ENCODE peak calls at places on chromosomes 1 and 21, in four cellular contexts. J is omental fat pad, U is cardiac fibroblast, K is hepatocyte. S is an unnamed sample.

GRCh38 chr1:175332515-175332914 is 139.9 kb upstream of the KIAA0040 start:
- DNase-seq in K (no peak), U (no peak), J (no peak), S (no peak)

GRCh38 chr1:226597616-226598454 is 49.3 kb downstream of the STUM start:
- DNase-seq in K (no peak), U (no peak), J (no peak), S (no peak)

GRCh38 chr21:18917602-18918001 is 514.0 kb upstream of the TMPRSS15 start:
- DNase-seq in U (no peak), K (no peak), J (no peak), S (no peak)

GRCh38 chr1:152110860-152111514 is 4.3 kb downstream of the TCHH start:
- DNase-seq in J (no peak), K (peak; percentile 41), U (peak; percentile 65), S (peak; percentile 49)

GRCh38 chr1:200838676-200839445 is 33.9 kb upstream of the GPR25 start:
- DNase-seq in U (peak; percentile 75), K (no peak), J (no peak), S (no peak)

GRCh38 chr1:228903573-228904122 is 168.4 kb downstream of the RHOU start:
- DNase-seq in U (peak; percentile 5), J (no peak), K (no peak), S (no peak)

GRCh38 chr1:46519209-46519608 is 29.6 kb downstream of the DMBX1 start:
- DNase-seq in K (no peak), J (no peak), U (peak; percentile 35), S (no peak)

GRCh38 chr1:219264557-219264956 is 90.9 kb downstream of the LYPLAL1 start:
- DNase-seq in U (no peak), K (no peak), J (no peak), S (no peak)

GRCh38 chr1:109978761-109979488 is 5.6 kb upstream of the AHCYL1 start:
- DNase-seq in K (no peak), U (peak; percentile 15), J (no peak), S (no peak)

GRCh38 chr1:110464340-110464739 is 13.4 kb downstream of the PROK1 start:
- DNase-seq in J (no peak), K (peak; percentile 45), U (peak; percentile 49), S (no peak)

GRCh38 chr1:230270185-230270939 is 155.8 kb downstream of the PGBD5 start:
- DNase-seq in U (peak; percentile 45), K (no peak), J (no peak), S (no peak)

GRCh38 chr1:161190962-161191521 is 7.8 kb downstream of the ADAMTS4 start:
- DNase-seq in K (no peak), U (peak; percentile 10), J (no peak), S (no peak)

GRCh38 chr1:19613075-19613748 is 30.9 kb upstream of the NBL1 start:
- DNase-seq in U (no peak), J (no peak), K (no peak), S (no peak)

GRCh38 chr1:182301467-182302198 is 90.0 kb downstream of the GLUL start:
- DNase-seq in K (peak; percentile 68), J (no peak), U (no peak), S (peak; percentile 47)
- TF ChIP-seq CTCF in K (peak; percentile 48), J (no peak), U (no peak), S (peak; percentile 62)

GRCh38 chr1:178096421-178096820 is 2.5 kb downstream of the RASAL2 start:
- DNase-seq in K (no peak), U (peak; percentile 43), J (no peak), S (no peak)

GRCh38 chr1:178094752-178095645 is 1.1 kb downstream of the RASAL2 start:
- DNase-seq in J (no peak), K (no peak), U (peak; percentile 57), S (no peak)

GRCh38 chr1:178091986-178092745 is 1.7 kb upstream of the RASAL2 start:
- DNase-seq in J (no peak), U (peak; percentile 66), K (no peak), S (no peak)

GRCh38 chr1:178093150-178093957 is 550 bp upstream of the RASAL2 start:
- DNase-seq in K (peak; percentile 97), U (peak; percentile 97), J (peak; percentile 58), S (peak; percentile 90)

DNA sequence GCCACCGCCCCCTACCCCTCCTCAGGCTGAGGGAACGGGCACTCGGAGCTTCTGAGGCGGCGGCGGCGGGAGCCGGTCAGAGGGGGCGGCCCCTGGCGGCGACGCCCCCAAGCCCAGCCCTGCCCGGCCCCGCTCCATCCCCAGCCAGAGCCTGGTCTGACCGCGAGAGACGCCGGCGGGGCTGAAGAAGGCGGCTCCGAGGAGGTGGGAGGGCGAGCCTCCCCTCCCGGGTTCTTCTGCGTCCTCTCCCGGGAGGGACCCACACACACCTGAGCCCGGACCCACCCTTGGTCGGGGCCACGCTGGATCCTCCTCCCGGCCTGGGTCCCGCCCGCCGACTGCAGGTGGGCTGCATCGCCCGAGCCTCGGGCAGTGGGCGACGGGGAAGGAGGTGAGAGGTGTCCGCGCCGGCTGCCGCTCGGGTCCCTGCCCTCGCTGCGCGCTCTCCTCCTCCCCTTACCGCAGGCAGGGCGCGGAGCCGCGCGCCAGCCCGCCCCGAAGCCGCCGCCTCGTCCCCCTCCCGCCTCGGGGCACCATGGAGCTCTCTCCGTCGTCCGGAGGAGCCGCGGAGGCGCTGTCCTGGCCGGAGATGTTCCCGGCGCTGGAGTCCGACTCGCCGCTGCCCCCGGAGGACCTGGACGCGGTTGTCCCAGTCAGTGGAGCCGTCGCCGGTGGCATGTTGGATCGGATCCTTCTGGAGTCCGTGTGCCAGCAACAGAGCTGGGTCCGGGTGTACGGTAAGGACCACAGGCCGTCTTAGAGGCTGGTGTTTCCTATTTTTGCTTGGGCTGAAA is at the start of gene RASAL2:
- DNase-seq in U (peak; percentile 67), K (peak; percentile 87), J (no peak), S (peak; percentile 47)
- TF ChIP-seq CTCF in U (peak; percentile 28), K (peak; percentile 29), J (no peak), S (peak; percentile 25)

DNA sequence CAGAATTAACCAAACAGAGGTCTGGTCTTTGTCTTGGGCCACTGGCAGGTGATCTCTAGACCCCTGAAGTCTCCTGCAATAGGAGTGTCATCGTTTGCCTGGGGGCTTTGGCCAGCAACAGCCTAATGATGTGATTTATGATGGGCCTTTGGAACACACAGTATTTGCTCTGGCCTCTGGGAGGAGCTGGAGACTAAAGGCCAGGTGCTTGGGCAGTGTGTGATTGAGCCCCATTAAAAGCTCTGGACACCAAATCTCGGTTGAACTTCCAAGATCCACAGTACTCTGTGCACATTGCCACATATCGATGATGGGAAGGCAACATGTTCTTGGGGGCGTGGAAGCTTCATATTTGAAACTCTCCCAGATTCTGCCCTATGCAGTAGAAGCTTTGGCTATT is 32.0 kb upstream of the TLR5 start:
- DNase-seq in K (peak; percentile 42), U (no peak), J (no peak), S (no peak)
- TF ChIP-seq CTCF in K (peak; percentile 38), U (no peak), J (no peak), S (no peak)

GRCh38 chr1:154145986-154146385 is 8.9 kb downstream of the NUP210L start:
- DNase-seq in J (no peak), K (no peak), U (no peak), S (no peak)
- TF ChIP-seq CTCF in J (no peak), K (peak; percentile 9), U (peak; percentile 47), S (peak; percentile 27)

GRCh38 chr21:29231781-29232548 is 66.8 kb upstream of the BACH1 start:
- DNase-seq in K (no peak), J (no peak), U (no peak), S (no peak)

GRCh38 chr21:29232601-29233541 is 65.9 kb upstream of the BACH1 start:
- DNase-seq in U (peak; percentile 70), K (peak; percentile 32), J (no peak), S (no peak)

GRCh38 chr21:29233611-29234540 is 64.8 kb upstream of the BACH1 start:
- DNase-seq in K (no peak), J (no peak), U (no peak), S (no peak)

GRCh38 chr21:29228306-29228705 is 70.4 kb upstream of the BACH1 start:
- DNase-seq in U (no peak), K (no peak), J (no peak), S (no peak)

DNA sequence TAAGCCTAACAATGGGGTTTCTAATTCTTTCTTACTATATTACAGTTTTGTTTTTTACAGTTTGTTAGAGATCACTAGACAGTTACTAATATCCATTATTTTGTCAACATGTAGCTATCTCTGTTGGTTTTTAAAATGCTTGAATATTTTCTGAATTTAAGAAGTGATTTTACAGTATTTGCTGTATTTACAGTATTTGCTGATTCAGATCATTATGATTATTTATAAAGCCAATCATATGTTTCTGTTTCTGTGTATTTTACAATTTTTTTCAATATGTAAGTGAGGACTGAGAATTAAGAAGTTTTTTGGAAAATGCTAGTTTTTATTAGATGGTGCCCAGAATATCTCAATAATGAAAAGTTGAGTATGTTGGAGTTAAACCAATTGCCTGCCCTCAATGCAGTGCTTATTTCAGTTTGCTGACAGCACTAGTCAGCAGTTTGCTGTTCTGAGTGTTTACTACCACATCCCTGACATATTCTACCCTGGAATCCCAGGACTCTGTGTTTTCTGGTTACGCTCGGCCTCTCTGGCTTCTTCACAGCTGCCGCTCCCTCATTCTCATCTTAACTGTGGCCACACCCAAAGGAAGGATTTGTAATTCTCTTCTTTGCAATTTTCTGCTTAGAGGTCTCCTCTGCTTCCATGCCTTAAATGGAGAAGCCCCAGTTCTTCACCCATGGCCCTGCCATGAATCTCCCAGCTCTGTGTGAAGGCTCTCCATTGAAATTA is 68.0 kb upstream of the BACH1 start:
- DNase-seq in J (no peak), U (no peak), K (no peak), S (no peak)
- TF ChIP-seq CTCF in J (no peak), U (no peak), K (no peak), S (no peak)

DNA sequence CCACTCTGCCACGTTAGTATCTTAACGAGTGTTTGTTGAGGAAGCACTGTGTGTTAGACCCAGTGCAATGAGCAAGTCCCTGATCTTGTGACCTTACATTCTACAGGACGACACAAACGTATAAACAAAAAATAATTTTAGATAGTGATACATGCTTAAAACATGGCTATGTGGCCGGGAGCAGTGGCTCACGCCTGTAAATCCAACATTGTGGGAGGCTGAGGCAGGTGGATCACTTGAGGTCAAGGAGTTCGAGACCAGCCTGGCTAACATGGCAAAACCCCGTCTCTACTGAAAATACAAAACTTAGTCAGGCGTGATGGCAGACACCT is 19.6 kb downstream of the MTX1 start:
- DNase-seq in U (no peak), J (no peak), K (no peak), S (no peak)
- TF ChIP-seq CTCF in U (no peak), J (no peak), K (no peak), S (no peak)

DNA sequence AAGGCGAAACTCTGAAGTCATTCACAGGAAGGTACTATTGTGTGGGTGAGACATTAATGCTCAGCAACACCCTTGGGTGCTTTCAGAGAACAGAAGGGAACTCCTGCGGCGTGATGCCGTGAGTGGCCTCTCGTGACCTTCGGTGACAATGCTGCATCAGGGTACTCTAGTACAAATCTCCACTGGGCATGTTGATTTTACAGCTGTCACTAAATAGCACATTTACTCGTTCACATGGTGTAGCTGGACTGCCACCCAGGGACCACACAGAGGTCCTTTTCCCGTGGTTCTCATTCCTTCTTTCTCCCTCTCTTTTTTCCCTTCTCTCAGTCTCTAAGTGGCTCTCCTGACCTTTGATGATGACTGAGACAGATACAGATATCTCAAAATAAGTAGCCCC is 223.6 kb upstream of the FMN2 start:
- DNase-seq in U (no peak), K (no peak), J (no peak), S (no peak)
- TF ChIP-seq CTCF in U (no peak), K (no peak), J (no peak), S (no peak)